ENCODE peak calls at places on chromosomes 2 and 18, in five cellular contexts. H is GM23338, U is lung, D is fibroblast of lung, J is right atrium auricular region. E is an unnamed sample. For H3K36me3, the result is how much of the 10 kb centered on the place peaks cover.

GRCh38 chr2:68942827-68943226 is 9.9 kb downstream of the GKN2 start:
- DNase-seq in J (no peak), D (no peak), H (no peak), U (no peak), E (no peak)

GRCh38 chr2:147792966-147793617 is 51.7 kb upstream of the ACVR2A start:
- DNase-seq in U (no peak), J (no peak), D (peak), H (no peak), E (no peak)

GRCh38 chr2:207253946-207254345 is 88.2 kb upstream of the KLF7 start:
- DNase-seq in U (no peak), J (no peak), H (no peak), D (peak), E (no peak)

GRCh38 chr18:40878371-40878770 is 1076.7 kb upstream of the PIK3C3 start:
- DNase-seq in J (no peak), H (peak), D (no peak), U (no peak), E (peak)

GRCh38 chr18:31720867-31721266 is 36.5 kb upstream of the B4GALT6 start:
- DNase-seq in U (no peak), D (no peak), J (no peak), H (no peak), E (no peak)

GRCh38 chr2:79155826-79156476 is 3.6 kb downstream of the REG3A start:
- DNase-seq in J (no peak), U (no peak), D (no peak), H (no peak), E (no peak)

GRCh38 chr2:178109813-178110212 is 2.4 kb upstream of the RBM45 start:
- DNase-seq in U (no peak), J (no peak), H (peak), D (peak), E (peak)

GRCh38 chr2:67954125-67954748 is 108.6 kb downstream of the C1D start:
- DNase-seq in D (no peak), J (no peak), U (peak), H (peak), E (no peak)

GRCh38 chr2:152929628-152930027 is 211.2 kb downstream of the ARL6IP6 start:
- DNase-seq in J (no peak), U (no peak), D (no peak), H (no peak), E (no peak)

GRCh38 chr2:188477564-188478086 is 186.0 kb downstream of the GULP1 start:
- DNase-seq in H (no peak), J (no peak), U (no peak), D (no peak), E (no peak)

GRCh38 chr2:40450066-40450841 is 1.6 kb downstream of the SLC8A1 start:
- DNase-seq in U (no peak), J (no peak), D (peak), H (peak), E (peak)

GRCh38 chr2:222298311-222299150 is at the start of gene PAX3:
- DNase-seq in J (peak), U (no peak), D (no peak), H (peak), E (peak)

GRCh38 chr2:207067476-207067875 is 98.3 kb downstream of the KLF7 start:
- DNase-seq in H (no peak), D (no peak), J (no peak), U (no peak), E (no peak)

GRCh38 chr18:28365406-28365805 is 188.5 kb upstream of the CDH2 start:
- DNase-seq in U (no peak), J (no peak), H (no peak), D (no peak), E (no peak)

GRCh38 chr2:113078350-113078839 is 10.6 kb downstream of the IL1F10 start:
- DNase-seq in D (no peak), U (peak), J (peak), H (no peak), E (no peak)

GRCh38 chr2:191217580-191217979 is 27.6 kb upstream of the MYO1B start:
- DNase-seq in U (no peak), H (peak), J (no peak), D (peak), E (peak)

GRCh38 chr2:170354855-170355649 is 177.1 kb downstream of the MYO3B start:
- DNase-seq in D (no peak), H (no peak), U (no peak), J (no peak), E (no peak)

GRCh38 chr18:37277753-37278152 is 287.8 kb downstream of the CELF4 start:
- DNase-seq in J (no peak), U (no peak), D (no peak), H (no peak), E (no peak)

GRCh38 chr18:32714571-32715148 is 58.2 kb downstream of the KLHL14 start:
- DNase-seq in J (no peak), H (peak), D (peak), U (peak), E (peak)

GRCh38 chr2:5576015-5576414 is 116.2 kb upstream of the SOX11 start:
- DNase-seq in D (no peak), U (no peak), H (no peak), J (no peak), E (no peak)

GRCh38 chr2:157684940-157685466 is 56.3 kb upstream of the ACVR1C start:
- DNase-seq in U (no peak), J (no peak), H (peak), D (no peak), E (peak)

GRCh38 chr2:236546561-236546961 is 23.1 kb upstream of the ACKR3 start:
- DNase-seq in J (no peak), H (no peak), D (no peak), U (no peak), E (no peak)

GRCh38 chr18:24546304-24546703 is 85.9 kb downstream of the HRH4 start:
- DNase-seq in J (no peak), D (peak), U (no peak), H (no peak), E (no peak)

GRCh38 chr18:35143615-35144596 is 96.9 kb upstream of the ZNF397 start:
- DNase-seq in U (peak), D (peak), H (peak), J (no peak), E (peak)

GRCh38 chr2:53018830-53019425 is 748.7 kb upstream of the CHAC2 start:
- DNase-seq in U (no peak), J (no peak), H (peak), D (peak), E (peak)

GRCh38 chr2:48016620-48017019 is 110.3 kb upstream of the FBXO11 start:
- DNase-seq in H (peak), U (no peak), D (no peak), J (no peak), E (peak)

GRCh38 chr2:173656086-173656485 is 301.4 kb downstream of the CDCA7 start:
- DNase-seq in U (no peak), D (no peak), H (no peak), J (no peak), E (no peak)

GRCh38 chr2:3626817-3627499 is 31.0 kb upstream of the ALLC start:
- DNase-seq in H (no peak), J (no peak), U (no peak), D (no peak), E (peak)

GRCh38 chr2:199460101-199460671 is 2.4 kb upstream of the SATB2 start:
- DNase-seq in J (no peak), U (no peak), H (no peak), D (peak), E (peak)

GRCh38 chr2:225543626-225544025 is 144.1 kb downstream of the NYAP2 start:
- DNase-seq in U (no peak), D (no peak), J (no peak), H (no peak), E (no peak)
- H3K4me3 ChIP-seq in U (no peak), D (no peak), J (no peak), H (no peak), E (no peak)

GRCh38 chr2:280655-281110 is 7.2 kb downstream of the ALKAL2 start:
- DNase-seq in D (no peak), U (no peak), J (no peak), H (no peak), E (no peak)

GRCh38 chr2:279956-280654 is 7.8 kb downstream of the ALKAL2 start:
- DNase-seq in H (no peak), J (no peak), U (no peak), D (no peak), E (no peak)

GRCh38 chr2:281381-281780 is 6.5 kb downstream of the ALKAL2 start:
- DNase-seq in H (no peak), D (no peak), J (no peak), U (no peak), E (no peak)

GRCh38 chr2:279366-279765 is 8.5 kb downstream of the ALKAL2 start:
- DNase-seq in H (no peak), J (no peak), D (no peak), U (no peak), E (no peak)

DNA sequence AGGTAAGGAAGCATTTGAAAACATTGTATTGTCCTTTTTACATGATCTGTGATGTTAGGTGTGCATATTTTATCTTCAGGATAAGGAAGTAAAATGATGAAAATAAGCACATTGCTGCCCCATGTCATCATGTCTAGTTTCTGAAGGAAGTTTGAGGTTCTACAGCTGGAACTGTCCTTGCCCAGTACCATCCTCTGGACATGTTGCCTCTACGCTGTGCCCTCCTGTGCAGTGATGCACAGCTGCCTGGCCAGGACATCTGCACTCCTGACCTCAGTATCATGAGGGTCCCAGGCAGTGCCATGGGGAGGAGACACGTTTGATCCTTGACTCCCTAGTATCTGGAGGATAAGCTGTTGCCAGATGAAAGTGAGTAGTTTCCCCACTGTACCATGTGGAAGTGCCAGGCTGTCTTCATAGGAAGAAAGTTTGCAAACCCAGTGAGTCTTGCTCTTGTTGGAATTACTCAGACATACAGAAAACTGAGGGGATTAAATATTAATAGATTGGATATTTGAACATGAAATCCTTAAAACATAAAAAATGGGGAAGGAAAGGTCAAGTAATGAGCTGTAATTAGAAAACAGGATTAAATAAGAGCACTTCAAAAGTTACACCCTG is 9.5 kb downstream of the ALKAL2 start:
- DNase-seq in H (no peak), J (no peak), D (no peak), U (no peak), E (no peak)
- H3K36me3 ChIP-seq in H (under half), J (under half), D (under half), U (under half), E (under half)

DNA sequence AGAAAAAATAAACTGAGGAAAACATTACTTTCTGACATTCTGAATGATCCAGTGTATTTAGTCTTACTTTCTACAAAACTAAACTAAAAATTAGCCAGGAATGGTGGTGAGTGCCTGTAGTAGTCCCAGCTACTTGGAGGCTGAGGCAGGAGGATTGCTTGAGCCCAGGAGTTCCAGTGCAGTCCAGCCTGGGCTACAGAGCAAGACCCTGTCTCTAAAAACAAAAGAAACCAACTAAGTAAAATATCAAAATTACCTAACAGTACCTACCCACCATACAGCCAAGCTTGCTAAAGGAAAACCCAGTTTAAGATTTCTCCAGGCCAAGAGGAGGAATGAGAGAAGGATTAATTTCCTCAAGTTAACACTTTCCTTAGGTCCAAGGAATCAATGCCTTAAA is 2.9 kb downstream of the HSPD1 start:
- DNase-seq in H (no peak), D (no peak), J (no peak), U (no peak), E (no peak)
- H3K4me3 ChIP-seq in H (peak), D (peak), J (no peak), U (no peak), E (no peak)

GRCh38 chr2:45747363-45747762 is 95.9 kb downstream of the PRKCE start:
- DNase-seq in H (no peak), U (no peak), D (no peak), J (no peak), E (no peak)
- H3K36me3 ChIP-seq in H (under half), U (under half), D (under half), J (under half), E (under half)

DNA sequence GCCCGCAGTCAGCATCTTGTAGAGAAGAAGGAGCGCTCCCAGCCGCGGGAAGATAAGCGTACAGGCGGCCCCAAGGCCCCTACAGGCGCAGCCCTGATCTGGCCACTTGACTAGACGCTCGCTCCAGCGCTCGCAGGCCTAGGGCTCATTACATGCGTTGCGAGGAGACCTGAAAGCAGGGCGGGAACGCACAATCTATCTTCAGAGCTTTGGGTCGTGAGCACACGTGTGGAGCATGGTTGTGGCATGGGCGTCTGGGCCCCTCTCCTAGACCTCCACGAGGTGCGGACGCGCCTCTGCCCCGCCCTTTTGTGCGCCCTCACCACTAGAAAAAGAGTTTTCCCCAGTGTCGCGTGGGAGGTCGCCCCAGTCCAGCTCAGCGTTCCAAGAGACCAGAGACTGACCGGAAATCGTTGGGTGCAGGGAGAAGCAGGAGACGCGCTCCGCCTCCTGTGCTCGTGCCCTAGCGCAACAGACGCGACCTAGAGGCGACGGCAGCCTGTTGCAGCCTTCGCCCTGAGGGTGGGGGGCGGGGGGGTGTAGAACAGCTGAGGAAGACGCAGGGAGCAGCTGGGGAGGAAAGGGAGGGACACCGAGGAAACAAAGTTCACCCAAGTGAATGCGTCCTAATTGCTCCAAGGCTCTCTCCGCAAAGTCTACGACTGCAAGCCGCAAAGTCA is 12.6 kb downstream of the NR4A2 start:
- DNase-seq in U (no peak), H (peak), J (no peak), D (no peak), E (peak)
- H3K4me3 ChIP-seq in U (no peak), H (peak), J (peak), D (peak), E (peak)

GRCh38 chr2:8494151-8494550 is 187.7 kb upstream of the ID2 start:
- DNase-seq in J (no peak), H (no peak), D (no peak), U (no peak), E (peak)
- H3K36me3 ChIP-seq in J (under half), H (under half), D (under half), U (under half), E (under half)

DNA sequence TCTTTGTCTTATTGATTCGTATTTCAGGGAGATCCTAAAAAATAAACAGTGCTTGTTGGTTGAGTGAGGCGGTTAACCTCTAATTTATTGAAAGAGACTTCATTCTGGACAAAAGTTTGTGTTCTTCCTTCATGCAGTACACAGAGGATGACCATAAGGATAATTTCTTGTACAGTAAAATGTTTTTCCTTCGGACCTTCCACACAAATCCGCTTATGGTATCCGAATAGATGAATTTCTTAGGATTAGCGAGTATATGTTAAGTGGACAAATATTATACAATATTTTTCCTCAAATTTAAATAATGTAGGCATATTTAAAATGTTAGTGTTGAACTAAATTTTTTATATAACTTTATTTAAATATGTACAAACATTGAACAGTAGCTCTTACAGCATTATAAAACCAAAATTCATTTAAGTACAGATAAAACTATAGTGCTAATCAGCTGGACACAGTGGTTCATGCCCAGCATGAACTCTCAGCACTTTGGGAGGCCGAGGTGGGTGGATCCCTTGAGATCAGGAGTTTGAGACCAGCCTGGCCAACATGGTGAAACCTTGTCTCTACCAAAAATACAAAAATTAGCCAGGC is 84.4 kb downstream of the LPIN1 start:
- DNase-seq in H (no peak), U (no peak), D (no peak), J (no peak), E (no peak)
- H3K4me3 ChIP-seq in H (peak), U (no peak), D (peak), J (peak), E (no peak)